ENCODE peak calls at places on chromosome 7, in nine cellular contexts. O is AG09309; U is H7; X is effector memory CD8-positive, alpha-beta T cell; C is head of caudate nucleus; M is nucleus accumbens; V is GM12878; W is EH; Q is stimulated activated CD8-positive, alpha-beta memory T cell treated with anti-CD3 and anti-CD28 coated beads, Interleukin-12 subunit alpha, Interleukin-12 subunit beta, amount 100 ng/mL, for 4 hours. J is an unnamed sample.

GRCh38 chr7:78794101-78794500 is 659.4 kb downstream of the MAGI2 start:
- DNase-seq in Q (no peak), X (no peak), V (no peak), C (no peak), M (no peak), W (peak), O (no peak), U (no peak), J (no peak)

GRCh38 chr7:116087291-116087690 is 56.7 kb upstream of the TFEC start:
- DNase-seq in X (no peak), W (no peak), C (no peak), O (no peak), M (no peak), Q (no peak), V (no peak), U (no peak), J (no peak)

GRCh38 chr7:128017880-128018845 is 13.1 kb downstream of the LRRC4 start:
- DNase-seq in U (no peak), V (no peak), O (no peak), C (no peak), M (no peak), Q (no peak), X (no peak), W (no peak), J (no peak)

GRCh38 chr7:47080816-47081215 is 501.1 kb downstream of the TNS3 start:
- DNase-seq in W (peak), Q (no peak), X (no peak), O (no peak), V (no peak), U (no peak), C (no peak), M (no peak), J (no peak)

GRCh38 chr7:51062222-51062987 is 254.2 kb downstream of the COBL start:
- DNase-seq in M (peak), V (no peak), O (no peak), U (no peak), X (no peak), Q (no peak), W (no peak), C (no peak), J (no peak)

GRCh38 chr7:142461437-142461836 is 203.6 kb upstream of the PRSS58 start:
- DNase-seq in Q (no peak), V (no peak), X (no peak), M (no peak), U (no peak), O (peak), W (peak), C (no peak), J (peak)

GRCh38 chr7:37833107-37833817 is 15.1 kb upstream of the NME8 start:
- DNase-seq in O (peak), M (peak), U (peak), V (no peak), W (peak), Q (no peak), X (peak), C (peak), J (no peak)

GRCh38 chr7:91850455-91850854 is 30.0 kb downstream of the MTERF1 start:
- DNase-seq in X (no peak), Q (no peak), V (no peak), C (no peak), O (no peak), M (no peak), U (no peak), W (peak), J (no peak)

GRCh38 chr7:17279081-17279480 is 19.4 kb upstream of the AHR start:
- DNase-seq in X (no peak), U (no peak), M (no peak), W (no peak), O (no peak), C (no peak), V (no peak), Q (no peak), J (no peak)

GRCh38 chr7:37671871-37672270 is 11.7 kb upstream of the GPR141 start:
- DNase-seq in W (no peak), M (no peak), Q (no peak), O (no peak), C (no peak), X (no peak), U (no peak), V (no peak), J (no peak)

GRCh38 chr7:53504914-53505313 is 469.5 kb downstream of the POM121L12 start:
- DNase-seq in X (no peak), V (no peak), W (no peak), O (no peak), U (no peak), Q (no peak), M (no peak), C (no peak), J (no peak)

GRCh38 chr7:103988468-103989199 is 824 bp downstream of the RELN start:
- DNase-seq in O (no peak), C (peak), U (peak), V (no peak), Q (no peak), M (no peak), X (no peak), W (no peak), J (no peak)

GRCh38 chr7:110681941-110682340 is 409.0 kb upstream of the LRRN3 start:
- DNase-seq in V (no peak), C (no peak), W (no peak), O (no peak), M (no peak), U (no peak), X (no peak), Q (no peak), J (no peak)

J was measured in GM04503.